ENCODE peak calls at places on chromosomes 16 and 17, in five cellular contexts. G, T, C, I and X are unnamed samples.

GRCh38 chr16:78896280-78896679 is 704.3 kb downstream of the MAF start:
- DNase-seq in G (no peak), C (peak; percentile 42), I (no peak), T (no peak), X (peak; percentile 36)

GRCh38 chr17:77836557-77837041 is 121.9 kb upstream of the TNRC6C start:
- DNase-seq in T (peak; percentile 53), I (no peak), C (peak; percentile 27), G (no peak), X (no peak)

GRCh38 chr16:11109551-11109950 is 146.5 kb downstream of the SOCS1 start:
- DNase-seq in C (no peak), I (no peak), G (no peak), T (no peak), X (no peak)

GRCh38 chr17:61479493-61480413 is 27.5 kb downstream of the TBX4 start:
- DNase-seq in G (no peak), T (no peak), I (no peak), C (no peak), X (no peak)

GRCh38 chr17:19000531-19001011 is 4.0 kb downstream of the FAM83G start:
- DNase-seq in G (no peak), C (no peak), T (no peak), I (no peak), X (no peak)

GRCh38 chr17:60145006-60145935 is 4.5 kb upstream of the CA4 start:
- DNase-seq in T (no peak), C (no peak), I (no peak), G (no peak), X (no peak)

GRCh38 chr17:63881935-63882601 is at the start of gene GH2:
- DNase-seq in G (peak; percentile 52), C (peak; percentile 30), T (peak; percentile 13), I (no peak), X (peak; percentile 55)

GRCh38 chr16:89571636-89572035 is 3.9 kb upstream of the CPNE7 start:
- DNase-seq in G (no peak), I (no peak), T (no peak), C (no peak), X (no peak)

GRCh38 chr16:70391881-70392481 is 45.3 kb downstream of the DDX19A start:
- DNase-seq in I (peak; percentile 61), G (no peak), C (no peak), T (peak; percentile 48), X (no peak)

GRCh38 chr16:82808036-82808435 is 181.3 kb downstream of the CDH13 start:
- DNase-seq in C (no peak), I (no peak), T (no peak), G (no peak), X (no peak)